ENCODE peak calls at places on chromosome 2, in four cellular contexts. One of them, this sample, is unnamed.

GRCh38 chr2:98530114-98530513 is 78.2 kb downstream of the COA5 start:
- DNase-seq in HT-29: no peak
- DNase-seq in brain microvascular endothelial cell: no peak
- DNase-seq in upper lobe of right lung: no peak
- DNase-seq in this sample: no peak

GRCh38 chr2:211455225-211455841 is 898.9 kb downstream of the CPS1 start:
- DNase-seq in upper lobe of right lung: no peak
- DNase-seq in HT-29: peak
- DNase-seq in brain microvascular endothelial cell: peak
- DNase-seq in this sample: peak

GRCh38 chr2:134146620-134147019 is 107.3 kb upstream of the MGAT5 start:
- DNase-seq in HT-29: no peak
- DNase-seq in brain microvascular endothelial cell: no peak
- DNase-seq in upper lobe of right lung: no peak
- DNase-seq in this sample: no peak

GRCh38 chr2:127157651-127158460 is 50.9 kb upstream of the BIN1 start:
- DNase-seq in brain microvascular endothelial cell: no peak
- DNase-seq in HT-29: no peak
- DNase-seq in upper lobe of right lung: no peak
- DNase-seq in this sample: no peak

GRCh38 chr2:232376260-232376659 is 2.3 kb upstream of the ALPP start:
- DNase-seq in upper lobe of right lung: peak
- DNase-seq in HT-29: no peak
- DNase-seq in brain microvascular endothelial cell: no peak
- DNase-seq in this sample: no peak

GRCh38 chr2:238305965-238306679 is 14.2 kb upstream of the TRAF3IP1 start:
- DNase-seq in upper lobe of right lung: peak
- DNase-seq in brain microvascular endothelial cell: no peak
- DNase-seq in HT-29: no peak
- DNase-seq in this sample: no peak

GRCh38 chr2:200640171-200640570 is 54.4 kb downstream of the AOX1 start:
- DNase-seq in brain microvascular endothelial cell: no peak
- DNase-seq in HT-29: no peak
- DNase-seq in upper lobe of right lung: no peak
- DNase-seq in this sample: no peak

GRCh38 chr2:176536739-176537138 is 267.5 kb downstream of the MTX2 start:
- DNase-seq in HT-29: no peak
- DNase-seq in brain microvascular endothelial cell: no peak
- DNase-seq in upper lobe of right lung: no peak
- DNase-seq in this sample: no peak

GRCh38 chr2:8491296-8492048 is 190.4 kb upstream of the ID2 start:
- DNase-seq in HT-29: no peak
- DNase-seq in brain microvascular endothelial cell: no peak
- DNase-seq in upper lobe of right lung: no peak
- DNase-seq in this sample: no peak

This sample was measured in A172.